ENCODE peak calls at places on chromosome 22, in seven cellular contexts. H, D, Q, O, B, F and L are unnamed samples.

GRCh38 chr22:36375071-36375980 is 12.4 kb downstream of the MYH9 start:
- DNase-seq in H (no peak), D (no peak), F (no peak), Q (no peak), O (peak), B (no peak), L (no peak)

GRCh38 chr22:23180301-23180892 is at the start of gene BCR:
- DNase-seq in B (peak), H (peak), D (peak), Q (no peak), O (peak), F (peak), L (peak)

GRCh38 chr22:40472036-40472435 is 101.6 kb downstream of the SGSM3 start:
- DNase-seq in Q (no peak), D (no peak), B (no peak), O (no peak), F (no peak), H (no peak), L (no peak)

GRCh38 chr22:39959640-39960447 is at the start of gene TMA7B:
- DNase-seq in D (peak), B (no peak), O (peak), H (peak), Q (no peak), F (no peak), L (peak)

GRCh38 chr22:35739642-35740041 is 22.0 kb downstream of the APOL5 start:
- DNase-seq in D (no peak), F (peak), Q (no peak), O (no peak), B (no peak), H (no peak), L (no peak)

GRCh38 chr22:30159561-30160353 is 79.5 kb downstream of the HORMAD2 start:
- DNase-seq in Q (no peak), O (no peak), F (no peak), H (peak), B (no peak), D (peak), L (no peak)

GRCh38 chr22:44358723-44359440 is 46.1 kb upstream of the SHISAL1 start:
- DNase-seq in O (peak), F (no peak), H (no peak), Q (no peak), B (no peak), D (no peak), L (no peak)

GRCh38 chr22:47474464-47474863 is 712.0 kb downstream of the TBC1D22A start:
- DNase-seq in H (peak), O (no peak), Q (no peak), F (no peak), D (no peak), B (no peak), L (no peak)

GRCh38 chr22:40484906-40485660 is 114.7 kb downstream of the SGSM3 start:
- DNase-seq in F (no peak), Q (no peak), O (no peak), D (peak), B (no peak), H (peak), L (no peak)

GRCh38 chr22:23278883-23279675 is 98.8 kb downstream of the BCR start:
- DNase-seq in O (peak), F (no peak), D (peak), H (peak), Q (no peak), B (no peak), L (no peak)

GRCh38 chr22:24583221-24583971 is 9.5 kb downstream of the LRRC75B start:
- DNase-seq in B (no peak), O (no peak), D (no peak), Q (no peak), H (peak), F (no peak), L (no peak)

GRCh38 chr22:17079572-17079971 is 5.2 kb upstream of the IL17RA start:
- DNase-seq in Q (no peak), O (no peak), H (no peak), B (no peak), F (no peak), D (no peak), L (no peak)

GRCh38 chr22:30129636-30130035 is 49.4 kb downstream of the HORMAD2 start:
- DNase-seq in B (no peak), F (no peak), O (no peak), D (no peak), Q (no peak), H (no peak), L (no peak)

GRCh38 chr22:37664249-37665101 is 6.0 kb downstream of the PDXP start:
- DNase-seq in F (no peak), O (no peak), D (no peak), H (peak), B (no peak), Q (no peak), L (no peak)

GRCh38 chr22:33302049-33302545 is 243.9 kb upstream of the SYN3 start:
- DNase-seq in Q (peak), F (peak), B (peak), D (peak), O (peak), H (peak), L (no peak)

GRCh38 chr22:22556995-22557925 is 1.8 kb downstream of the PRAME start:
- DNase-seq in D (no peak), H (no peak), O (no peak), Q (peak), B (no peak), F (no peak), L (no peak)

GRCh38 chr22:28395920-28396447 is 283.7 kb downstream of the TTC28 start:
- DNase-seq in F (no peak), H (peak), Q (no peak), D (peak), O (no peak), B (no peak), L (no peak)

GRCh38 chr22:50613291-50613981 is 12.8 kb downstream of the MAPK8IP2 start:
- DNase-seq in H (no peak), O (peak), B (no peak), D (no peak), Q (no peak), F (no peak), L (no peak)

GRCh38 chr22:40414838-40415505 is 44.6 kb downstream of the SGSM3 start:
- DNase-seq in H (no peak), D (peak), O (peak), F (no peak), B (peak), Q (no peak), L (no peak)

GRCh38 chr22:46561435-46561905 is 24.1 kb upstream of the CELSR1 start:
- DNase-seq in O (peak), D (no peak), F (no peak), Q (no peak), B (peak), H (no peak), L (no peak)

GRCh38 chr22:39705386-39705785 is 134.8 kb downstream of the CACNA1I start:
- DNase-seq in B (no peak), O (no peak), Q (no peak), D (no peak), H (no peak), F (no peak), L (no peak)

GRCh38 chr22:17980638-17981051 is 43.7 kb downstream of the MICAL3 start:
- DNase-seq in D (peak), Q (peak), B (peak), F (peak), H (peak), O (no peak), L (peak)

GRCh38 chr22:22911327-22912134 is 23.9 kb downstream of the IGLL5 start:
- DNase-seq in O (no peak), B (no peak), D (no peak), H (no peak), F (no peak), Q (no peak), L (no peak)

GRCh38 chr22:35661377-35661937 is 13.2 kb downstream of the APOL6 start:
- DNase-seq in Q (no peak), F (no peak), D (no peak), H (no peak), B (no peak), O (no peak), L (no peak)

GRCh38 chr22:45785458-45785857 is 113.8 kb downstream of the ATXN10 start:
- DNase-seq in D (no peak), F (no peak), Q (no peak), H (no peak), B (no peak), O (peak), L (no peak)

GRCh38 chr22:35970601-35971417 is 57.8 kb downstream of the RBFOX2 start:
- DNase-seq in Q (no peak), B (no peak), F (no peak), H (no peak), D (no peak), O (no peak), L (no peak)